ENCODE peak calls at places on chromosome 12, in six cellular contexts. One of them, this sample, is unnamed.

GRCh38 chr12:115023279-115023678 is 339.3 kb upstream of the TBX3 start:
- DNase-seq in A549: no peak
- DNase-seq in astrocyte of the cerebellum: peak
- DNase-seq in fibroblast of the aortic adventitia: peak
- DNase-seq in GM12865: no peak
- DNase-seq in left ventricle myocardium inferior: peak
- DNase-seq in this sample: no peak

GRCh38 chr12:20212658-20213387 is 155.5 kb upstream of the PDE3A start:
- DNase-seq in A549: peak
- DNase-seq in left ventricle myocardium inferior: peak
- DNase-seq in GM12865: no peak
- DNase-seq in fibroblast of the aortic adventitia: peak
- DNase-seq in astrocyte of the cerebellum: peak
- DNase-seq in this sample: peak

GRCh38 chr12:42109031-42109430 is 35.6 kb downstream of the GXYLT1 start:
- DNase-seq in astrocyte of the cerebellum: no peak
- DNase-seq in left ventricle myocardium inferior: no peak
- DNase-seq in fibroblast of the aortic adventitia: no peak
- DNase-seq in GM12865: no peak
- DNase-seq in A549: no peak
- DNase-seq in this sample: no peak

GRCh38 chr12:14418526-14418925 is 53.0 kb downstream of the ATF7IP start:
- DNase-seq in astrocyte of the cerebellum: no peak
- DNase-seq in A549: no peak
- DNase-seq in left ventricle myocardium inferior: no peak
- DNase-seq in GM12865: no peak
- DNase-seq in fibroblast of the aortic adventitia: peak
- DNase-seq in this sample: peak

GRCh38 chr12:100267603-100268281 is 765 bp downstream of the SCYL2 start:
- DNase-seq in GM12865: no peak
- DNase-seq in fibroblast of the aortic adventitia: peak
- DNase-seq in A549: no peak
- DNase-seq in left ventricle myocardium inferior: no peak
- DNase-seq in astrocyte of the cerebellum: no peak
- DNase-seq in this sample: peak

GRCh38 chr12:53696285-53696654 is 20.4 kb upstream of the ATP5MC2 start:
- DNase-seq in GM12865: peak
- DNase-seq in fibroblast of the aortic adventitia: peak
- DNase-seq in astrocyte of the cerebellum: peak
- DNase-seq in A549: peak
- DNase-seq in left ventricle myocardium inferior: no peak
- DNase-seq in this sample: peak

GRCh38 chr12:124242529-124243065 is 52.3 kb upstream of the RFLNA start:
- DNase-seq in A549: no peak
- DNase-seq in left ventricle myocardium inferior: no peak
- DNase-seq in GM12865: no peak
- DNase-seq in astrocyte of the cerebellum: no peak
- DNase-seq in fibroblast of the aortic adventitia: no peak
- DNase-seq in this sample: no peak

GRCh38 chr12:117472983-117473382 is 111.6 kb upstream of the NOS1 start:
- DNase-seq in left ventricle myocardium inferior: no peak
- DNase-seq in A549: peak
- DNase-seq in fibroblast of the aortic adventitia: no peak
- DNase-seq in astrocyte of the cerebellum: no peak
- DNase-seq in GM12865: no peak
- DNase-seq in this sample: no peak

GRCh38 chr12:107229827-107230226 is 136.5 kb upstream of the CRY1 start:
- DNase-seq in A549: no peak
- DNase-seq in astrocyte of the cerebellum: no peak
- DNase-seq in left ventricle myocardium inferior: no peak
- DNase-seq in fibroblast of the aortic adventitia: no peak
- DNase-seq in GM12865: no peak
- DNase-seq in this sample: no peak

GRCh38 chr12:79983969-79984629 is 49.2 kb upstream of the PPP1R12A start:
- DNase-seq in left ventricle myocardium inferior: no peak
- DNase-seq in fibroblast of the aortic adventitia: peak
- DNase-seq in astrocyte of the cerebellum: no peak
- DNase-seq in A549: peak
- DNase-seq in GM12865: no peak
- DNase-seq in this sample: peak

GRCh38 chr12:599756-600155 is 63.5 kb downstream of the NINJ2 start:
- DNase-seq in GM12865: no peak
- DNase-seq in left ventricle myocardium inferior: no peak
- DNase-seq in fibroblast of the aortic adventitia: no peak
- DNase-seq in astrocyte of the cerebellum: no peak
- DNase-seq in A549: no peak
- DNase-seq in this sample: no peak

GRCh38 chr12:15194947-15195346 is 26.3 kb downstream of the RERG start:
- DNase-seq in left ventricle myocardium inferior: no peak
- DNase-seq in A549: no peak
- DNase-seq in astrocyte of the cerebellum: no peak
- DNase-seq in GM12865: no peak
- DNase-seq in fibroblast of the aortic adventitia: no peak
- DNase-seq in this sample: no peak

GRCh38 chr12:44029194-44029593 is 193.3 kb downstream of the TMEM117 start:
- DNase-seq in GM12865: no peak
- DNase-seq in fibroblast of the aortic adventitia: no peak
- DNase-seq in astrocyte of the cerebellum: no peak
- DNase-seq in A549: no peak
- DNase-seq in left ventricle myocardium inferior: no peak
- DNase-seq in this sample: no peak

GRCh38 chr12:52836042-52836466 is 1.9 kb upstream of the KRT79 start:
- DNase-seq in A549: no peak
- DNase-seq in astrocyte of the cerebellum: no peak
- DNase-seq in left ventricle myocardium inferior: no peak
- DNase-seq in fibroblast of the aortic adventitia: peak
- DNase-seq in GM12865: no peak
- DNase-seq in this sample: no peak

GRCh38 chr12:53623526-53623925 is 2.7 kb downstream of the ATF7 start:
- DNase-seq in left ventricle myocardium inferior: no peak
- DNase-seq in GM12865: no peak
- DNase-seq in A549: peak
- DNase-seq in astrocyte of the cerebellum: peak
- DNase-seq in fibroblast of the aortic adventitia: peak
- DNase-seq in this sample: peak

GRCh38 chr12:45688188-45688587 is 41.3 kb upstream of the ARID2 start:
- DNase-seq in GM12865: no peak
- DNase-seq in astrocyte of the cerebellum: no peak
- DNase-seq in fibroblast of the aortic adventitia: no peak
- DNase-seq in A549: no peak
- DNase-seq in left ventricle myocardium inferior: no peak
- DNase-seq in this sample: no peak

GRCh38 chr12:57766464-57767311 is at the start of gene CYP27B1:
- DNase-seq in left ventricle myocardium inferior: peak
- DNase-seq in astrocyte of the cerebellum: no peak
- DNase-seq in GM12865: no peak
- DNase-seq in fibroblast of the aortic adventitia: peak
- DNase-seq in A549: peak
- DNase-seq in this sample: no peak

GRCh38 chr12:18084080-18084479 is 5.9 kb downstream of the RERGL start:
- DNase-seq in GM12865: no peak
- DNase-seq in A549: no peak
- DNase-seq in fibroblast of the aortic adventitia: no peak
- DNase-seq in astrocyte of the cerebellum: no peak
- DNase-seq in left ventricle myocardium inferior: no peak
- DNase-seq in this sample: no peak

GRCh38 chr12:106840217-106840616 is 65.7 kb downstream of the RIC8B start:
- DNase-seq in fibroblast of the aortic adventitia: peak
- DNase-seq in left ventricle myocardium inferior: no peak
- DNase-seq in astrocyte of the cerebellum: peak
- DNase-seq in GM12865: no peak
- DNase-seq in A549: peak
- DNase-seq in this sample: no peak

GRCh38 chr12:26135010-26135420 is 10.2 kb upstream of the BHLHE41 start:
- DNase-seq in A549: no peak
- DNase-seq in astrocyte of the cerebellum: peak
- DNase-seq in GM12865: no peak
- DNase-seq in left ventricle myocardium inferior: no peak
- DNase-seq in fibroblast of the aortic adventitia: no peak
- DNase-seq in this sample: peak

GRCh38 chr12:127829974-127830543 is 436.9 kb upstream of the TMEM132C start:
- DNase-seq in astrocyte of the cerebellum: no peak
- DNase-seq in left ventricle myocardium inferior: no peak
- DNase-seq in GM12865: no peak
- DNase-seq in fibroblast of the aortic adventitia: no peak
- DNase-seq in A549: no peak
- DNase-seq in this sample: no peak

GRCh38 chr12:124651508-124652273 is 84.3 kb upstream of the NCOR2 start:
- DNase-seq in A549: no peak
- DNase-seq in left ventricle myocardium inferior: no peak
- DNase-seq in fibroblast of the aortic adventitia: no peak
- DNase-seq in astrocyte of the cerebellum: no peak
- DNase-seq in GM12865: no peak
- DNase-seq in this sample: no peak

GRCh38 chr12:30825341-30825740 is 70.6 kb upstream of the CAPRIN2 start:
- DNase-seq in GM12865: no peak
- DNase-seq in fibroblast of the aortic adventitia: no peak
- DNase-seq in astrocyte of the cerebellum: no peak
- DNase-seq in left ventricle myocardium inferior: no peak
- DNase-seq in A549: no peak
- DNase-seq in this sample: no peak

GRCh38 chr12:104566244-104566993 is 109.7 kb downstream of the CHST11 start:
- DNase-seq in left ventricle myocardium inferior: no peak
- DNase-seq in A549: no peak
- DNase-seq in astrocyte of the cerebellum: no peak
- DNase-seq in GM12865: no peak
- DNase-seq in fibroblast of the aortic adventitia: no peak
- DNase-seq in this sample: no peak

GRCh38 chr12:38424436-38424835 is 107.9 kb downstream of the ALG10B start:
- DNase-seq in astrocyte of the cerebellum: no peak
- DNase-seq in fibroblast of the aortic adventitia: no peak
- DNase-seq in A549: no peak
- DNase-seq in GM12865: no peak
- DNase-seq in left ventricle myocardium inferior: no peak
- DNase-seq in this sample: no peak

GRCh38 chr12:67705394-67706370 is 57.1 kb downstream of the DYRK2 start:
- DNase-seq in GM12865: no peak
- DNase-seq in left ventricle myocardium inferior: no peak
- DNase-seq in astrocyte of the cerebellum: no peak
- DNase-seq in fibroblast of the aortic adventitia: peak
- DNase-seq in A549: peak
- DNase-seq in this sample: no peak

GRCh38 chr12:52182456-52182855 is 9.4 kb downstream of the KRT80 start:
- DNase-seq in astrocyte of the cerebellum: no peak
- DNase-seq in left ventricle myocardium inferior: no peak
- DNase-seq in GM12865: no peak
- DNase-seq in A549: no peak
- DNase-seq in fibroblast of the aortic adventitia: no peak
- DNase-seq in this sample: no peak

GRCh38 chr12:1630827-1631591 is 2.0 kb downstream of the WNT5B start:
- DNase-seq in astrocyte of the cerebellum: peak
- DNase-seq in GM12865: no peak
- DNase-seq in left ventricle myocardium inferior: no peak
- DNase-seq in fibroblast of the aortic adventitia: no peak
- DNase-seq in A549: no peak
- DNase-seq in this sample: no peak
- H3K4me3 ChIP-seq in astrocyte of the cerebellum: peak
- H3K4me3 ChIP-seq in GM12865: no peak
- H3K4me3 ChIP-seq in left ventricle myocardium inferior: peak
- H3K4me3 ChIP-seq in fibroblast of the aortic adventitia: no peak
- H3K4me3 ChIP-seq in A549: peak
- H3K4me3 ChIP-seq in this sample: no peak

GRCh38 chr12:102118874-102119273 is 1.0 kb downstream of the NUP37 start:
- DNase-seq in fibroblast of the aortic adventitia: no peak
- DNase-seq in A549: no peak
- DNase-seq in GM12865: no peak
- DNase-seq in astrocyte of the cerebellum: no peak
- DNase-seq in left ventricle myocardium inferior: no peak
- DNase-seq in this sample: no peak
- H3K4me3 ChIP-seq in fibroblast of the aortic adventitia: peak
- H3K4me3 ChIP-seq in A549: peak
- H3K4me3 ChIP-seq in GM12865: peak
- H3K4me3 ChIP-seq in astrocyte of the cerebellum: peak
- H3K4me3 ChIP-seq in left ventricle myocardium inferior: peak
- H3K4me3 ChIP-seq in this sample: no peak

GRCh38 chr12:111408686-111409402 is 3.1 kb downstream of the SH2B3 start:
- DNase-seq in left ventricle myocardium inferior: no peak
- DNase-seq in fibroblast of the aortic adventitia: no peak
- DNase-seq in A549: no peak
- DNase-seq in GM12865: no peak
- DNase-seq in astrocyte of the cerebellum: no peak
- DNase-seq in this sample: no peak

GRCh38 chr12:111406474-111407370 is 999 bp downstream of the SH2B3 start:
- DNase-seq in fibroblast of the aortic adventitia: no peak
- DNase-seq in GM12865: peak
- DNase-seq in left ventricle myocardium inferior: peak
- DNase-seq in A549: no peak
- DNase-seq in astrocyte of the cerebellum: no peak
- DNase-seq in this sample: no peak

GRCh38 chr12:111407371-111408115 is 1.8 kb downstream of the SH2B3 start:
- DNase-seq in left ventricle myocardium inferior: no peak
- DNase-seq in fibroblast of the aortic adventitia: no peak
- DNase-seq in A549: no peak
- DNase-seq in GM12865: no peak
- DNase-seq in astrocyte of the cerebellum: no peak
- DNase-seq in this sample: no peak

GRCh38 chr12:111409403-111410228 is 3.9 kb downstream of the SH2B3 start:
- DNase-seq in fibroblast of the aortic adventitia: peak
- DNase-seq in astrocyte of the cerebellum: no peak
- DNase-seq in left ventricle myocardium inferior: peak
- DNase-seq in GM12865: peak
- DNase-seq in A549: no peak
- DNase-seq in this sample: no peak

GRCh38 chr12:111408116-111408440 is 2.4 kb downstream of the SH2B3 start:
- DNase-seq in GM12865: no peak
- DNase-seq in fibroblast of the aortic adventitia: no peak
- DNase-seq in astrocyte of the cerebellum: no peak
- DNase-seq in left ventricle myocardium inferior: no peak
- DNase-seq in A549: no peak
- DNase-seq in this sample: no peak
- H3K4me3 ChIP-seq in GM12865: peak
- H3K4me3 ChIP-seq in fibroblast of the aortic adventitia: peak
- H3K4me3 ChIP-seq in astrocyte of the cerebellum: no peak
- H3K4me3 ChIP-seq in left ventricle myocardium inferior: peak
- H3K4me3 ChIP-seq in A549: no peak
- H3K4me3 ChIP-seq in this sample: no peak

GRCh38 chr12:47754126-47754525 is 4.6 kb downstream of the RAPGEF3 start:
- DNase-seq in astrocyte of the cerebellum: no peak
- DNase-seq in fibroblast of the aortic adventitia: no peak
- DNase-seq in left ventricle myocardium inferior: no peak
- DNase-seq in A549: no peak
- DNase-seq in GM12865: no peak
- DNase-seq in this sample: no peak

GRCh38 chr12:47753021-47754001 is 5.4 kb downstream of the RAPGEF3 start:
- DNase-seq in GM12865: peak
- DNase-seq in astrocyte of the cerebellum: no peak
- DNase-seq in left ventricle myocardium inferior: peak
- DNase-seq in fibroblast of the aortic adventitia: no peak
- DNase-seq in A549: no peak
- DNase-seq in this sample: no peak

GRCh38 chr12:47752552-47752951 is 6.1 kb downstream of the RAPGEF3 start:
- DNase-seq in astrocyte of the cerebellum: no peak
- DNase-seq in fibroblast of the aortic adventitia: peak
- DNase-seq in GM12865: no peak
- DNase-seq in A549: no peak
- DNase-seq in left ventricle myocardium inferior: no peak
- DNase-seq in this sample: no peak

GRCh38 chr12:47755655-47756562 is 2.8 kb downstream of the RAPGEF3 start:
- DNase-seq in astrocyte of the cerebellum: no peak
- DNase-seq in fibroblast of the aortic adventitia: no peak
- DNase-seq in A549: no peak
- DNase-seq in GM12865: peak
- DNase-seq in left ventricle myocardium inferior: no peak
- DNase-seq in this sample: peak

GRCh38 chr12:47754881-47755280 is 3.8 kb downstream of the RAPGEF3 start:
- DNase-seq in A549: no peak
- DNase-seq in fibroblast of the aortic adventitia: no peak
- DNase-seq in left ventricle myocardium inferior: no peak
- DNase-seq in GM12865: peak
- DNase-seq in astrocyte of the cerebellum: no peak
- DNase-seq in this sample: peak
- H3K4me3 ChIP-seq in A549: no peak
- H3K4me3 ChIP-seq in fibroblast of the aortic adventitia: no peak
- H3K4me3 ChIP-seq in left ventricle myocardium inferior: peak
- H3K4me3 ChIP-seq in GM12865: peak
- H3K4me3 ChIP-seq in astrocyte of the cerebellum: no peak
- H3K4me3 ChIP-seq in this sample: no peak